ENCODE peak calls at places on chromosomes 2 and 18, in eight cellular contexts. L, T, F, Y, M, V, I and W are unnamed samples.

GRCh38 chr2:44135771-44136170 is 32.9 kb upstream of the PPM1B start:
- DNase-seq in L (no peak), T (no peak), F (no peak), Y (no peak), M (no peak), V (no peak), I (no peak), W (no peak)

GRCh38 chr2:241878007-241878970 is 8.8 kb downstream of the RTP5 start:
- DNase-seq in L (peak), T (peak), F (peak), Y (peak), M (peak), V (peak), I (peak), W (peak)

GRCh38 chr18:70072678-70073077 is 125.0 kb upstream of the CD226 start:
- DNase-seq in L (no peak), T (peak), F (no peak), Y (no peak), M (no peak), V (no peak), I (no peak), W (no peak)

GRCh38 chr2:120678251-120678650 is 57.4 kb upstream of the GLI2 start:
- DNase-seq in L (no peak), T (no peak), F (no peak), Y (no peak), M (no peak), V (no peak), I (no peak), W (no peak)

GRCh38 chr2:147456729-147457128 is 388.1 kb upstream of the ACVR2A start:
- DNase-seq in L (no peak), T (no peak), F (no peak), Y (no peak), M (no peak), V (no peak), I (no peak), W (no peak)

GRCh38 chr18:45753251-45753650 is 29.3 kb downstream of the SLC14A1 start:
- DNase-seq in L (no peak), T (no peak), F (no peak), Y (no peak), M (no peak), V (no peak), I (no peak), W (no peak)

GRCh38 chr2:11744631-11745394 is 1.6 kb upstream of the LPIN1 start:
- DNase-seq in L (no peak), T (peak), F (peak), Y (no peak), M (no peak), V (peak), I (peak), W (no peak)

GRCh38 chr2:200810252-200810650 is 1.5 kb upstream of the BZW1 start:
- DNase-seq in L (no peak), T (no peak), F (no peak), Y (no peak), M (no peak), V (no peak), I (peak), W (peak)

GRCh38 chr2:160719116-160719515 is 225.5 kb upstream of the RBMS1 start:
- DNase-seq in L (no peak), T (peak), F (no peak), Y (no peak), M (no peak), V (no peak), I (no peak), W (no peak)

GRCh38 chr2:20633794-20634259 is 17.1 kb downstream of the HS1BP3 start:
- DNase-seq in L (no peak), T (peak), F (no peak), Y (no peak), M (no peak), V (peak), I (no peak), W (no peak)

GRCh38 chr2:15177103-15177502 is 384.0 kb downstream of the NBAS start:
- DNase-seq in L (peak), T (peak), F (no peak), Y (no peak), M (peak), V (no peak), I (no peak), W (no peak)

GRCh38 chr2:5695641-5696350 is 3.6 kb downstream of the SOX11 start:
- DNase-seq in L (no peak), T (no peak), F (no peak), Y (no peak), M (no peak), V (no peak), I (peak), W (no peak)